ENCODE peak calls at places on chromosomes 5 and 9, in ten cellular contexts. One of them, this sample, is unnamed.

GRCh38 chr9:72006481-72006880 is 53.9 kb downstream of the C9orf57 start:
- DNase-seq in H1: no peak
- DNase-seq in GM12891: no peak
- DNase-seq in prostate gland: no peak
- DNase-seq in breast epithelium: no peak
- DNase-seq in GM12878: no peak
- DNase-seq in endothelial cell of umbilical vein: no peak
- DNase-seq in stomach: no peak
- DNase-seq in transverse colon: no peak
- DNase-seq in sigmoid colon: no peak
- DNase-seq in this sample: no peak

GRCh38 chr9:78004478-78005229 is 27.0 kb downstream of the GNAQ start:
- DNase-seq in GM12878: no peak
- DNase-seq in H1: no peak
- DNase-seq in GM12891: no peak
- DNase-seq in stomach: no peak
- DNase-seq in breast epithelium: no peak
- DNase-seq in transverse colon: no peak
- DNase-seq in sigmoid colon: no peak
- DNase-seq in prostate gland: no peak
- DNase-seq in endothelial cell of umbilical vein: no peak
- DNase-seq in this sample: no peak

GRCh38 chr9:105415344-105415980 is 32.4 kb upstream of the FSD1L start:
- DNase-seq in endothelial cell of umbilical vein: peak
- DNase-seq in breast epithelium: no peak
- DNase-seq in H1: peak
- DNase-seq in transverse colon: peak
- DNase-seq in prostate gland: peak
- DNase-seq in GM12878: no peak
- DNase-seq in stomach: peak
- DNase-seq in GM12891: peak
- DNase-seq in sigmoid colon: peak
- DNase-seq in this sample: peak

GRCh38 chr9:5500441-5501235 is 9.7 kb upstream of the PDCD1LG2 start:
- DNase-seq in GM12878: no peak
- DNase-seq in transverse colon: no peak
- DNase-seq in endothelial cell of umbilical vein: peak
- DNase-seq in prostate gland: no peak
- DNase-seq in H1: no peak
- DNase-seq in breast epithelium: no peak
- DNase-seq in GM12891: no peak
- DNase-seq in sigmoid colon: no peak
- DNase-seq in stomach: no peak
- DNase-seq in this sample: no peak

GRCh38 chr9:85202596-85202995 is 533.1 kb downstream of the NTRK2 start:
- DNase-seq in H1: no peak
- DNase-seq in sigmoid colon: no peak
- DNase-seq in transverse colon: no peak
- DNase-seq in GM12891: no peak
- DNase-seq in GM12878: no peak
- DNase-seq in breast epithelium: no peak
- DNase-seq in endothelial cell of umbilical vein: no peak
- DNase-seq in prostate gland: no peak
- DNase-seq in stomach: no peak
- DNase-seq in this sample: no peak

GRCh38 chr9:86434039-86434726 is 80.0 kb upstream of the TUT7 start:
- DNase-seq in H1: no peak
- DNase-seq in stomach: no peak
- DNase-seq in prostate gland: peak
- DNase-seq in GM12878: no peak
- DNase-seq in GM12891: peak
- DNase-seq in endothelial cell of umbilical vein: peak
- DNase-seq in breast epithelium: no peak
- DNase-seq in sigmoid colon: peak
- DNase-seq in transverse colon: no peak
- DNase-seq in this sample: no peak

GRCh38 chr5:81164936-81165335 is 68.2 kb upstream of the CKMT2 start:
- DNase-seq in endothelial cell of umbilical vein: no peak
- DNase-seq in transverse colon: no peak
- DNase-seq in H1: no peak
- DNase-seq in sigmoid colon: no peak
- DNase-seq in GM12878: no peak
- DNase-seq in breast epithelium: no peak
- DNase-seq in stomach: no peak
- DNase-seq in prostate gland: no peak
- DNase-seq in GM12891: no peak
- DNase-seq in this sample: no peak

GRCh38 chr5:109316631-109317030 is 93.1 kb downstream of the PJA2 start:
- DNase-seq in sigmoid colon: no peak
- DNase-seq in GM12891: no peak
- DNase-seq in prostate gland: no peak
- DNase-seq in breast epithelium: no peak
- DNase-seq in H1: no peak
- DNase-seq in stomach: no peak
- DNase-seq in GM12878: no peak
- DNase-seq in transverse colon: no peak
- DNase-seq in endothelial cell of umbilical vein: no peak
- DNase-seq in this sample: no peak

GRCh38 chr5:91383027-91383955 is at the start of gene ARRDC3:
- DNase-seq in GM12891: peak
- DNase-seq in stomach: peak
- DNase-seq in prostate gland: peak
- DNase-seq in sigmoid colon: peak
- DNase-seq in H1: peak
- DNase-seq in breast epithelium: peak
- DNase-seq in transverse colon: peak
- DNase-seq in GM12878: peak
- DNase-seq in endothelial cell of umbilical vein: peak
- DNase-seq in this sample: peak

GRCh38 chr9:5455181-5455580 is 4.8 kb downstream of the CD274 start:
- DNase-seq in stomach: no peak
- DNase-seq in transverse colon: no peak
- DNase-seq in H1: no peak
- DNase-seq in sigmoid colon: no peak
- DNase-seq in endothelial cell of umbilical vein: peak
- DNase-seq in breast epithelium: no peak
- DNase-seq in GM12878: no peak
- DNase-seq in GM12891: no peak
- DNase-seq in prostate gland: no peak
- DNase-seq in this sample: no peak

GRCh38 chr5:112626715-112627114 is 111.0 kb upstream of the APC start:
- DNase-seq in GM12891: no peak
- DNase-seq in transverse colon: no peak
- DNase-seq in stomach: no peak
- DNase-seq in breast epithelium: no peak
- DNase-seq in endothelial cell of umbilical vein: no peak
- DNase-seq in H1: no peak
- DNase-seq in sigmoid colon: no peak
- DNase-seq in GM12878: no peak
- DNase-seq in prostate gland: no peak
- DNase-seq in this sample: no peak

GRCh38 chr9:7363777-7364477 is 435.7 kb downstream of the DMAC1 start:
- DNase-seq in H1: no peak
- DNase-seq in endothelial cell of umbilical vein: no peak
- DNase-seq in sigmoid colon: no peak
- DNase-seq in prostate gland: no peak
- DNase-seq in transverse colon: no peak
- DNase-seq in GM12878: no peak
- DNase-seq in breast epithelium: no peak
- DNase-seq in GM12891: no peak
- DNase-seq in stomach: no peak
- DNase-seq in this sample: no peak

GRCh38 chr5:885529-885928 is 7.1 kb downstream of the BRD9 start:
- DNase-seq in breast epithelium: no peak
- DNase-seq in stomach: no peak
- DNase-seq in sigmoid colon: peak
- DNase-seq in GM12891: no peak
- DNase-seq in endothelial cell of umbilical vein: no peak
- DNase-seq in H1: no peak
- DNase-seq in transverse colon: no peak
- DNase-seq in GM12878: no peak
- DNase-seq in prostate gland: no peak
- DNase-seq in this sample: no peak

GRCh38 chr5:77935516-77936364 is 159.6 kb upstream of the TBCA start:
- DNase-seq in prostate gland: no peak
- DNase-seq in GM12878: peak
- DNase-seq in stomach: no peak
- DNase-seq in breast epithelium: no peak
- DNase-seq in H1: no peak
- DNase-seq in transverse colon: no peak
- DNase-seq in endothelial cell of umbilical vein: no peak
- DNase-seq in GM12891: no peak
- DNase-seq in sigmoid colon: no peak
- DNase-seq in this sample: no peak
- TF ChIP-seq POLR2AphosphoS5 in prostate gland: no peak
- TF ChIP-seq POLR2AphosphoS5 in GM12878: no peak
- TF ChIP-seq POLR2AphosphoS5 in stomach: no peak
- TF ChIP-seq POLR2AphosphoS5 in breast epithelium: no peak
- TF ChIP-seq POLR2AphosphoS5 in H1: no peak
- TF ChIP-seq POLR2AphosphoS5 in transverse colon: no peak
- TF ChIP-seq POLR2AphosphoS5 in endothelial cell of umbilical vein: no peak
- TF ChIP-seq POLR2AphosphoS5 in GM12891: no peak
- TF ChIP-seq POLR2AphosphoS5 in sigmoid colon: no peak
- TF ChIP-seq POLR2AphosphoS5 in this sample: no peak

DNA sequence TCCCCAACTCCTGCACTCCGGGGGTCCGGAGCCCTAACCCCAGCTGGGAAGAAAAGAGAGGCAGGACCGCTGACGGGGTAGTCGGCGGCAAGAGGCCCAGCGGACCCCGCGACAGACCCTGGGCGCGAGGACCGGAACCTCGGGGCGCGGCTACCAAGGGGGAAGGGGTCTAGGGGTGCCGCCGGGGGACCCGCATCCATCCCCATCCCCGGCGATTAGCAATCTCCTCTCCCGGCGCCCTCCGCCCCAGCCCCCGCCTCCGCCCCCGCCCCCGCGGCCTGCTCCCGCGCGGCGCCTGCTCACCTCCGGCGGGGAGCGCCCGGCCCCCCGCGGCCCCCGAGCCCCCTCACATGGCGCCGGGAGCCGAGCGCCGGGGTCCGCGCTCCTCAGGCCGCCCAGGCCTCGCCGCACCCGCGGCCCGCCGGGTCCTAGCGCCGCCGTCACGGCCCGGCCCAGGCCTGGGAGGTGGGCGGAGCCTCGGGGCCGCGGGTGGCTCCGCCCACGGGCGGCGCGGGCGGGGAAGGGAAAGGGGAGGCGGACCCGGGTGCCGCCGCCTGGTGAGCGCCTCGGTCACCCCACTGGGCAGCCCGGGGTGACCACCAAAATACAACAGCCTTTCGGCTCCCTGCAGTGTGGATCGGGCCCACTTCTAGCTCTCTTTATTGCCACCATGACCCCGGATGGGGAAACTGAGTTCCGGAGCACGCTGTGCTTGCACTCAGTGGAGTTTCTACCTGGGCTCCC is at the start of gene ST6GALNAC6:
- DNase-seq in stomach: peak
- DNase-seq in transverse colon: peak
- DNase-seq in H1: peak
- DNase-seq in prostate gland: no peak
- DNase-seq in GM12878: no peak
- DNase-seq in endothelial cell of umbilical vein: peak
- DNase-seq in sigmoid colon: peak
- DNase-seq in GM12891: peak
- DNase-seq in breast epithelium: no peak
- DNase-seq in this sample: peak
- TF ChIP-seq POLR2A in stomach: no peak
- TF ChIP-seq POLR2A in transverse colon: no peak
- TF ChIP-seq POLR2A in H1: peak
- TF ChIP-seq POLR2A in prostate gland: peak
- TF ChIP-seq POLR2A in GM12878: peak
- TF ChIP-seq POLR2A in endothelial cell of umbilical vein: peak
- TF ChIP-seq POLR2A in sigmoid colon: peak
- TF ChIP-seq POLR2A in GM12891: no peak
- TF ChIP-seq POLR2A in breast epithelium: no peak
- TF ChIP-seq POLR2A in this sample: no peak

DNA sequence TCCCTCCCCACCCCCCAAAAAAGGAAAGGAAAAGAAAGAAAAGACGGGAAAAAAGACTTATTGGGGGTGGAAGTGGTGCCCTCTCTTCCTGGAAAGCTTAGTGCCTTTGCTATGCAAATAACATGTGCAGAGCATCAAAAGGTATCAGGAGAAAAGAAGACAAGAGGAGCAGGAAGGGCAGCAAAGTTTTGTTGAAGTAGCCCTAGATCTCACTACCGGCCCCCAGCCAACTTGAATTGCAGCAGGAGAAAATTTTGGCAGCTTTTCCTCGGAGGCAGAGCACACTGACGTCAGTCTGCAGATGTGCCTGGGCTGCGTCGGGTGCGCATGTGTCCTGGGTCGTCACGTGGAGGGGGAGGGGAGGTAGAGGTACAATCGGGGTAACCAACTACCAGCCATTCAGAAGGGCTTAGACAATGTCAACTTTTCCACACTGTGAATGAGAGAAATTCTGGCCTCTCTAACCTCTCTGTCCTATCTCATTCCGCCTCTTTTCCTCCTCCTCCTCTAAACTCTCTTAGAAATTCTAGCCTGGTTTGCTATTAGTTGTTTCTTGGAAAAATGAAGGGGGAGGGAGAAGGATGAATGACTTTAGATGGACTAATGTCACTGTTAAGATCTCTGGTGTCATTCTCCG is at the start of gene ADAMTS6:
- DNase-seq in H1: peak
- DNase-seq in stomach: peak
- DNase-seq in sigmoid colon: peak
- DNase-seq in prostate gland: peak
- DNase-seq in transverse colon: peak
- DNase-seq in GM12891: peak
- DNase-seq in GM12878: peak
- DNase-seq in breast epithelium: peak
- DNase-seq in endothelial cell of umbilical vein: peak
- DNase-seq in this sample: peak
- TF ChIP-seq POLR2AphosphoS5 in H1: peak
- TF ChIP-seq POLR2AphosphoS5 in stomach: peak
- TF ChIP-seq POLR2AphosphoS5 in sigmoid colon: peak
- TF ChIP-seq POLR2AphosphoS5 in prostate gland: peak
- TF ChIP-seq POLR2AphosphoS5 in transverse colon: peak
- TF ChIP-seq POLR2AphosphoS5 in GM12891: no peak
- TF ChIP-seq POLR2AphosphoS5 in GM12878: no peak
- TF ChIP-seq POLR2AphosphoS5 in breast epithelium: peak
- TF ChIP-seq POLR2AphosphoS5 in endothelial cell of umbilical vein: peak
- TF ChIP-seq POLR2AphosphoS5 in this sample: peak

DNA sequence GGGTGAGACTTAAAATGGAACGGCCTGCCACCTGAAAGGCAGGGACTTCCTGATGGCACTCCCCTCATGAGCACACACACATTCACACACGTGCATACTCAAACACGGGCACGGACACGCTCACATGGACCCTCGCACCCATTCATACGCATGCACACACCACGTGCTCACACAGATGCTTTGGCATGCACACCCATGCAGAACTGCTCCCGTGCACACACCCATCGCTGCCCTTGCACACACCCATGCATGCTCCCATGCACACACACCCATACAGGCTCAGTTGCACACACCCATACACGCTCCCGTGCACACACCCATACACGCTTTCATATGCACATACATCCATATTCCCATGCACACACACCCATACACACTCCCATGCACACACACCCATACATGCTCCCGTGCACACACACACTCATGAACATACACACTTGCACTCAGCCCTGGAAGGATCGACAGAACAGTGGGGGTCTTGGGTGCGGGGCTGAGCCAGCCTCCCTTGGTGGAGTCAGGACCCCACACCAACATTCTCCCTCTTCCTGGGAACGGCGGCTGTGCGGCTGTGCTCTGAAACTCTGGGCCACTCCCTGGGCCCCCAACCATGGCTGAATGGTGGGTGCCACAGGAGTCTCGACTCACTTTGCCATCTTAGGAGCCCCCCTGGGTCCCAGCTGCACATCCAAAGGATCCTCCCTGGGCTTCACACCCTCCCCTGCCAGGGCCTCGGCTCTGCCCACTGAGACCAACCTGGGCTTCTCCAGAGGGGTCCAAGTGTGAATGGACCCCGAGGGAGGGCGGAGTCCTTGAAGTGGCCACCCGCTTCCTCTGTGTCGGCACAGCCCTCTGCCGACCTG is 115.2 kb downstream of the RXRA start:
- DNase-seq in GM12878: no peak
- DNase-seq in endothelial cell of umbilical vein: no peak
- DNase-seq in prostate gland: no peak
- DNase-seq in breast epithelium: no peak
- DNase-seq in GM12891: no peak
- DNase-seq in sigmoid colon: no peak
- DNase-seq in stomach: no peak
- DNase-seq in transverse colon: no peak
- DNase-seq in H1: no peak
- DNase-seq in this sample: no peak
- TF ChIP-seq POLR2A in GM12878: peak
- TF ChIP-seq POLR2A in endothelial cell of umbilical vein: peak
- TF ChIP-seq POLR2A in prostate gland: no peak
- TF ChIP-seq POLR2A in breast epithelium: no peak
- TF ChIP-seq POLR2A in GM12891: no peak
- TF ChIP-seq POLR2A in sigmoid colon: no peak
- TF ChIP-seq POLR2A in stomach: no peak
- TF ChIP-seq POLR2A in transverse colon: no peak
- TF ChIP-seq POLR2A in H1: no peak
- TF ChIP-seq POLR2A in this sample: no peak

This sample was measured in GM12892.